ENCODE peak calls at places on chromosomes 2 and 18, in five cellular contexts. R is H1, O is WTC11, C is K562, T is HepG2. Q is an unnamed sample.
A peak's percentile ranks its signal among the peaks of the same experiment; 100 is the strongest.

GRCh38 chr18:12750076-12750707 is 47.4 kb downstream of the PSMG2 start:
- DNase-seq in R (no peak), O (no peak), C (no peak), T (no peak), Q (peak; percentile 23)

GRCh38 chr2:54606393-54606973 is 117.0 kb upstream of the EML6 start:
- DNase-seq in R (no peak), O (no peak), C (no peak), T (no peak), Q (no peak)

GRCh38 chr2:223580951-223581350 is 21.2 kb downstream of the SCG2 start:
- DNase-seq in R (no peak), O (no peak), C (no peak), T (no peak), Q (no peak)

GRCh38 chr2:48841126-48841525 is 85.6 kb upstream of the LHCGR start:
- DNase-seq in R (no peak), O (no peak), C (no peak), T (no peak), Q (no peak)

GRCh38 chr2:229118336-229118735 is 152.8 kb downstream of the PID1 start:
- DNase-seq in R (no peak), O (no peak), C (no peak), T (no peak), Q (no peak)

GRCh38 chr2:9997936-9998335 is 45.4 kb upstream of the KLF11 start:
- DNase-seq in R (no peak), O (no peak), C (no peak), T (no peak), Q (no peak)

GRCh38 chr2:130850788-130851623 is 14.3 kb downstream of the ARHGEF4 start:
- DNase-seq in R (no peak), O (no peak), C (no peak), T (no peak), Q (no peak)

GRCh38 chr18:79760881-79761280 is 36.9 kb upstream of the KCNG2 start:
- DNase-seq in R (no peak), O (no peak), C (no peak), T (no peak), Q (no peak)

GRCh38 chr2:181070119-181070833 is 89.9 kb downstream of the UBE2E3 start:
- DNase-seq in R (no peak), O (no peak), C (peak; percentile 40), T (no peak), Q (no peak)

GRCh38 chr2:38439226-38439612 is 62.1 kb upstream of the ATL2 start:
- DNase-seq in R (no peak), O (no peak), C (no peak), T (no peak), Q (no peak)

GRCh38 chr18:75492897-75493296 is 65.4 kb upstream of the SMIM21 start:
- DNase-seq in R (no peak), O (no peak), C (no peak), T (no peak), Q (no peak)

GRCh38 chr2:105592288-105592687 is 152.4 kb upstream of the NCK2 start:
- DNase-seq in R (no peak), O (no peak), C (peak; percentile 35), T (no peak), Q (no peak)

GRCh38 chr2:201665420-201666158 is 22.3 kb upstream of the TMEM237 start:
- DNase-seq in R (no peak), O (no peak), C (no peak), T (no peak), Q (no peak)

GRCh38 chr2:65396348-65397026 is 35.9 kb downstream of the SPRED2 start:
- DNase-seq in R (no peak), O (no peak), C (no peak), T (peak; percentile 90), Q (no peak)

GRCh38 chr2:10283106-10284062 is 19.3 kb upstream of the HPCAL1 start:
- DNase-seq in R (no peak), O (no peak), C (peak; percentile 90), T (peak; percentile 45), Q (no peak)

GRCh38 chr18:79940126-79940813 is 11.2 kb downstream of the SLC66A2 start:
- DNase-seq in R (no peak), O (peak; percentile 5), C (no peak), T (no peak), Q (no peak)

GRCh38 chr2:60140180-60140579 is 413.3 kb downstream of the BCL11A start:
- DNase-seq in R (no peak), O (no peak), C (no peak), T (no peak), Q (no peak)

GRCh38 chr2:23199115-23199918 is 185.7 kb upstream of the KLHL29 start:
- DNase-seq in R (no peak), O (peak; percentile 16), C (peak; percentile 56), T (peak; percentile 26), Q (no peak)

GRCh38 chr2:3598912-3599854 is 4.3 kb downstream of the COLEC11 start:
- DNase-seq in R (no peak), O (no peak), C (no peak), T (no peak), Q (no peak)

GRCh38 chr18:56627991-56628390 is 10.4 kb downstream of the TXNL1 start:
- DNase-seq in R (no peak), O (no peak), C (no peak), T (no peak), Q (no peak)

GRCh38 chr2:33620-34019 is 12.7 kb downstream of the FAM110C start:
- DNase-seq in R (no peak), O (no peak), C (no peak), T (peak; percentile 40), Q (no peak)

GRCh38 chr18:6593142-6593889 is 136.2 kb upstream of the ARHGAP28 start:
- DNase-seq in R (no peak), O (no peak), C (no peak), T (no peak), Q (no peak)

GRCh38 chr2:20595439-20596192 is 55.3 kb downstream of the HS1BP3 start:
- DNase-seq in R (no peak), O (peak; percentile 23), C (peak; percentile 76), T (peak; percentile 66), Q (peak; percentile 85)

GRCh38 chr18:49362431-49362830 is 98.0 kb downstream of the DYM start:
- DNase-seq in R (no peak), O (no peak), C (no peak), T (no peak), Q (no peak)

GRCh38 chr2:230640540-230641011 is 72.1 kb upstream of the CAB39 start:
- DNase-seq in R (no peak), O (no peak), C (no peak), T (no peak), Q (no peak)

GRCh38 chr2:207974214-207974600 is 51.1 kb downstream of the PLEKHM3 start:
- DNase-seq in R (no peak), O (no peak), C (no peak), T (no peak), Q (no peak)

GRCh38 chr2:3631851-3632659 is 25.9 kb upstream of the ALLC start:
- DNase-seq in R (no peak), O (no peak), C (no peak), T (no peak), Q (no peak)

GRCh38 chr2:39202639-39203369 is 41.0 kb downstream of the CDKL4 start:
- DNase-seq in R (peak; percentile 39), O (no peak), C (peak; percentile 9), T (no peak), Q (no peak)

GRCh38 chr18:79682896-79683625 is 3.5 kb downstream of the CTDP1 start:
- DNase-seq in R (no peak), O (no peak), C (no peak), T (no peak), Q (no peak)

GRCh38 chr2:152701198-152701597 is 16.1 kb downstream of the PRPF40A start:
- DNase-seq in R (no peak), O (no peak), C (no peak), T (no peak), Q (no peak)

GRCh38 chr2:110906613-110907365 is 174.4 kb downstream of the ACOXL start:
- DNase-seq in R (no peak), O (no peak), C (peak; percentile 6), T (no peak), Q (no peak)

GRCh38 chr2:110904410-110905148 is 172.2 kb downstream of the ACOXL start:
- DNase-seq in R (no peak), O (no peak), C (no peak), T (no peak), Q (no peak)

DNA sequence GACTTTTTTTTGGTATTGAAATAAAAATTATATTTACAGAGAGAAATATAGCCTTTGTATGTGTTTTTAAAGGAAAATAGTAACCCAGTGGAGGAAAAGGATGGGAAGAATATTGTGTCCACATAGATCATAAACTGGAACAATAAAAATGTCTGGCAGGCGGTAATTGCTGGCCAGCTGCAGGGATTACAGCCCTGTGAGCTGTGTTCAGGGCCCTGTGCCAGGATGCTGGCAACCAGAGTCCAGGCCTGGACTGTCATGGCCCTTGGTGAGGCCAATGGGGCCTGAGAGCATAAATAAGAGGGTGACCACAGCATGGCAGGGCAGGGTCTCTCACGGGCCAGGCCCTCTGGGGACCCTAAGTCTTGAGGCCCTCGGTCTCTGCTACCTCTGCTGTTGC is 171.2 kb downstream of the ACOXL start:
- DNase-seq in R (no peak), O (no peak), C (no peak), T (no peak), Q (no peak)
- TF ChIP-seq ATF2 in R (no peak), O (no peak), C (no peak), T (no peak), Q (no peak)

GRCh38 chr2:83368916-83369315 is 1090.2 kb downstream of the SUCLG1 start:
- DNase-seq in R (no peak), O (no peak), C (no peak), T (no peak), Q (no peak)
- TF ChIP-seq ATF2 in R (no peak), O (no peak), C (no peak), T (no peak), Q (no peak)

GRCh38 chr2:40512246-40512645 is 60.4 kb upstream of the SLC8A1 start:
- DNase-seq in R (no peak), O (no peak), C (no peak), T (no peak), Q (no peak)

GRCh38 chr2:40507429-40507828 is 55.5 kb upstream of the SLC8A1 start:
- DNase-seq in R (no peak), O (no peak), C (no peak), T (no peak), Q (no peak)

GRCh38 chr2:40516604-40517003 is 64.7 kb upstream of the SLC8A1 start:
- DNase-seq in R (no peak), O (no peak), C (no peak), T (no peak), Q (no peak)

DNA sequence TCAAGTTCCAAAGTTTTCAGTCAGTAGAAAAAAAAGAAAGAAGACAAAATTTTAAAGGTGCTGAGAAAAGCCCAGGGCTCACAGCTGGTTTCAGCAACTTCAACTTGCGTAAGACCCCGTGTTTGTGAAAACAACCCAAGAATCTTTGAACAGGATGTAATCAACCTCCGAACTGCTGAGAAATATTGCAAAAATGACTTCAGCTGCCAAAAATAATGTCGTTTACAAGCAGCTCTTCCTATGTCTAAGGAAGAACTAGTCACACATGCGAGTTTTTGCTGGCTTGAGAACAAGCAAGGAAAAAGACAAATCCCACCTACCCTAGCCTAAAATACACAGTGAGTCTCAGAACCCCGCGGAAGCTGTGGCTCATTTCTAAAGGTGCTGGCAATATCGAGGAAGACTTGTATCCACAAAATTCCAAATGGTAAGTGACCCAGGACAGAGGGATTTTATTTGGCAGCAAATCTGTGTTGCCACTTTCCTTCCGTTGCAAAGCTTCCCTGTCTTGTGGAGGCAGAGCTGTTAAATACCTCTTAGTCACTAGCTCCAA is 59.8 kb upstream of the SLC8A1 start:
- DNase-seq in R (no peak), O (no peak), C (no peak), T (no peak), Q (no peak)
- TF ChIP-seq ATF2 in R (no peak), O (no peak), C (no peak), T (no peak), Q (no peak)

GRCh38 chr18:67980241-67980640 is 463.7 kb upstream of the DSEL start:
- DNase-seq in R (no peak), O (no peak), C (no peak), T (no peak), Q (no peak)
- TF ChIP-seq ATF2 in R (no peak), O (no peak), C (no peak), T (no peak), Q (no peak)

Q was measured in GM12878.